ENCODE peak calls at places on chromosomes 7 and 10, in nine cellular contexts. Q, N, U, Z, Y, L, S, H and P are unnamed samples.

GRCh38 chr7:66380285-66380888 is 175.3 kb downstream of the TPST1 start:
- DNase-seq in N (no peak), H (no peak), Z (no peak), Y (no peak), Q (peak; percentile 49), S (no peak), L (peak; percentile 16), U (peak; percentile 47), P (no peak)

GRCh38 chr7:30975257-30975899 is 11.6 kb downstream of the GHRHR start:
- DNase-seq in S (no peak), U (no peak), Z (no peak), Q (no peak), H (no peak), Y (no peak), L (no peak), N (peak; percentile 18), P (no peak)

GRCh38 chr7:72490301-72490700 is 78.2 kb upstream of the CALN1 start:
- DNase-seq in L (no peak), N (no peak), Q (no peak), U (no peak), Z (no peak), Y (no peak), S (no peak), H (no peak), P (no peak)

GRCh38 chr10:87038786-87039185 is 18.7 kb downstream of the FAM25A start:
- DNase-seq in H (no peak), U (no peak), Q (peak; percentile 16), L (no peak), S (no peak), Y (no peak), N (peak; percentile 27), Z (no peak), P (no peak)

GRCh38 chr7:64876792-64877713 is 26.0 kb upstream of the ZNF273 start:
- DNase-seq in Y (no peak), U (no peak), N (peak; percentile 44), H (peak; percentile 84), Z (peak; percentile 19), Q (peak; percentile 40), L (no peak), S (no peak), P (no peak)

GRCh38 chr7:156073366-156074052 is 261.2 kb upstream of the SHH start:
- DNase-seq in U (no peak), L (no peak), Z (no peak), Q (no peak), N (no peak), H (peak; percentile 51), Y (no peak), S (no peak), P (no peak)

GRCh38 chr7:47720907-47721244 is 139.0 kb upstream of the TNS3 start:
- DNase-seq in L (no peak), Z (no peak), N (peak; percentile 9), H (no peak), S (no peak), U (no peak), Q (no peak), Y (no peak), P (no peak)

GRCh38 chr10:104101902-104102301 is 16.2 kb upstream of the COL17A1 start:
- DNase-seq in Q (no peak), N (no peak), L (no peak), Y (no peak), U (no peak), H (no peak), Z (no peak), S (no peak), P (no peak)

GRCh38 chr10:36017141-36017540 is 375.0 kb upstream of the FZD8 start:
- DNase-seq in Y (no peak), H (no peak), Q (no peak), S (no peak), N (no peak), L (no peak), U (no peak), Z (no peak), P (no peak)

GRCh38 chr10:133238066-133238804 is 580 bp downstream of the VENTX start:
- DNase-seq in H (no peak), N (no peak), S (no peak), Q (no peak), U (no peak), L (no peak), Z (no peak), Y (no peak), P (no peak)

DNA sequence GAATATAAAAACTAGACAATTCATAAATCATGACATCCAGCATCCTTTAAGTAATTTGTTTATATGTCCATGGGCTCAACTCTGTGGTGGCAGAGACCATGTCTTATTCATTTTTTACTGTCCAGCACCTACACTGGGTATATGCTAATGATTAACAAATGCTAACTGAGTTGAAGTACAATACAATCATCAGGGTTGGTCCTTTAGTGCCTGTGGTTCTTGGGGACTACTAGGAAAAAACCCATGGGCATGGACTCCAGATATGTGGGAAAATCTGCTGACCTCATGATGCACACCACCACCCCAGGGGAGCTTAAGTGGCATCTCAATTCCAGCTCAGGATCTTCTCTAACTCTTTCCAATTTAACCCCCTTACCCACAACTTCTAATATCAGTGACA is 85.3 kb upstream of the YAE1 start:
- DNase-seq in Q (no peak), H (no peak), U (no peak), Z (no peak), S (no peak), Y (no peak), N (no peak), L (no peak), P (no peak)
- TF ChIP-seq POLR2A in Q (no peak), H (no peak), U (no peak), Z (no peak), S (no peak), Y (no peak), N (no peak), L (no peak), P (no peak)

DNA sequence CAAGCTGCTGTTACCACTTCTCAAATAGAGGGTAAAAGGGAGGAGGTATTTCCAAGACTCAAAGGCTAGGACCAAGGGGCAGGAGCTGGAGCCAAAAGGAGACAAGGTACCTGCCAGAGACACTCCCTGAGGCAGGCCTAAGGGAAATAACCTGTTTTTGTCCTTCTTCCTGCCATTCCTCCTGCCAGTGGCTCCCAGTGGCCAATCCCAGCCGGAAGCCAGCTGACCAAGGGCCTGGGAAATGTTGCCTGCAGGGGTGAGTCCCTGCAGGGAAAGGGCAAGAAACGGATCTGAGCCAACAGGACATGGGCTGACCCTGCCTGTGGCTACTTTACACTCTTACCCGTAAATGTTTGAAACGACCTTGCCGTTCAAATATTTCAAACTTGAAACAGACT is 3.5 kb downstream of the CYTH3 start:
- DNase-seq in H (peak; percentile 29), Z (no peak), U (no peak), L (no peak), S (no peak), Y (no peak), N (peak; percentile 62), Q (no peak), P (no peak)
- TF ChIP-seq POLR2A in H (no peak), Z (no peak), U (no peak), L (no peak), S (no peak), Y (no peak), N (no peak), Q (no peak), P (no peak)

GRCh38 chr7:5695709-5696345 is 85.6 kb downstream of the RNF216 start:
- DNase-seq in S (peak; percentile 72), U (peak; percentile 84), N (no peak), Y (peak; percentile 34), Q (no peak), L (no peak), Z (no peak), H (no peak), P (no peak)

GRCh38 chr7:5693529-5693928 is 87.9 kb downstream of the RNF216 start:
- DNase-seq in Y (no peak), N (no peak), U (peak; percentile 76), Z (no peak), H (peak; percentile 83), L (peak; percentile 50), Q (peak; percentile 93), S (peak; percentile 51), P (no peak)

GRCh38 chr7:5694221-5694754 is 87.2 kb downstream of the RNF216 start:
- DNase-seq in S (peak; percentile 78), Y (no peak), H (no peak), Z (no peak), Q (no peak), L (peak; percentile 89), U (peak; percentile 97), N (no peak), P (peak; percentile 45)

GRCh38 chr7:5696346-5697100 is 84.9 kb downstream of the RNF216 start:
- DNase-seq in N (no peak), H (no peak), Q (no peak), Y (no peak), Z (no peak), L (no peak), S (peak; percentile 50), U (no peak), P (no peak)

DNA sequence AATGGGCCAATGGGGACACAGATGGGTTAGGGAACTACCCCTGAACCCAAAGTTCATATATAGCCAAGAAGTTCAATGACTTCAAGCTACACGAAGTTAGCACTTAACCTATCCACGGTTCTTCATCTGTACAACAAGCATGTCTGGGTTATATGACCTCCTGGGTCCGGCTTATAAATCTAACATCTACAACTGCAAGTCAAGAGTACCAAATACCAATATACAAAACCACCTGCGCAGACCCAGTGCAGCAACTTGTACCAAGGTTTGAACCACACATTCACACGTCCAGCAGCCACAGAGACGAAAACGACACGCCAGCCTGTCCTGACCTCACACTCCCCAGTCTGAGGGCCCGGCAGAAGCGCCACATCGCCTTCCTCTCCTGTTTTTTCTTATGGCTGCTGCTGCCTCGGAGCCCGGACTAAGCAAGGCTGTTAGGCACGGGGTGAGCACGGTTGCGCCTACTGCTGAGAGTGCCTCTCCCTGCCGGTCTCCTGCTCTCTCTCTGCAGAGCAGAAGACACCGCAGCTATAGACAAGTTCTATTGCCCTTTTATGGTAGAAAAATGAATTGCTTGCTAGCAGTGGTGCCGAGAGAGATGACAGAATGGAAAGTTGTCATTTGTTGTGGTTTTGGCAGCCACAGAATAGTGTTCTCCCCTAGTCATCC is 86.3 kb downstream of the RNF216 start:
- DNase-seq in N (no peak), H (peak; percentile 88), Q (no peak), Z (no peak), L (no peak), U (peak; percentile 89), Y (no peak), S (peak; percentile 71), P (no peak)
- TF ChIP-seq POLR2A in N (no peak), H (peak; percentile 77), Q (no peak), Z (peak; percentile 99), L (no peak), U (peak; percentile 85), Y (no peak), S (peak; percentile 58), P (no peak)

DNA sequence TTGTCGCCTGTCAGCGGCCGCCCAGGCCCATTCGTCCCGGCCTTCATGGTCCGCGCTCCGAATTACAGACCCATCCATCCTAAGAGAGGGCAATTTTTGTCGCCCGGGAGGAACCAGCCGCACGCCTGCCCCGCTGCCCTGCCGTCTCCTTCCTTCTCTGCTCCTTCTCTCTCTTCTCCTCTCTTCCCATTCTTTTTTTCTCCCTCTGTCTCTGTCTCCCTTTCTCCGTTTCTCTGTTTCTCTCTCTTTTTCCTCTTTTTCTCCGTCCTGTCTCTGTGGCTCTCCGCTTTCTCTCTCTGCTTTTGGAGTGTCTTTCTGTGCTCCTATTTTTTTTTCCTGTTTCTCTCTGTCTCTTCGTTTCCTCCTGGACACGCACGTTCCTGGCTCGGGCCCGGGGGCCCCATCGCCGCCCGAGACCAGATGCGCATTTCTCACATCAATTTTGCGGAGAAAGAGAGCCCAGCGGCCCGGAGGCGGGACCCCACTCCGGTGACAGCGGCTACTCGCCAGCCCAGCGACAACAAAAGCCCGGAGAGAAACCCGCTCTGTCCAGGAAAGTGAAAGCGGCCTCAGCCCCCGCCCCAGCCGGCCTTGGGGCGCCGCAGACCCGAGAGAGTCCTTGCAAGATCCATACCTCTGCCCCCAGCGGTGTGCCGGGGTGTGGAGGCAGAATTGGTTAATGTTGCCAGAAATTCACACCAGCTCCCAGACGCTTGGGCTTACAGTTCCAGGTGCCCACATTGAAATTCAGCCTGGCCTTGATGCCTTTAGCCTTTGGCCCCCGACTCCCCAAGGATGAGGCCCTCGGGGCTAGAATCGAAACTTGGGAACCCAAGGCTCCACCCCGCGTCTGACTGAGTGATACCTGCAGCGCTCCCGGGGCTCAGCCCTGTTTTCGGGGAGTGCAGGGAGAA is 4.1 kb downstream of the LBX1 start:
- DNase-seq in U (no peak), L (no peak), Y (no peak), Z (no peak), S (no peak), H (no peak), N (no peak), Q (peak; percentile 52), P (no peak)
- TF ChIP-seq POLR2A in U (no peak), L (no peak), Y (no peak), Z (no peak), S (no peak), H (no peak), N (no peak), Q (no peak), P (no peak)